ENCODE peak calls at places on chromosome 11, in eight cellular contexts. A is Ammon's horn; H is stimulated activated CD4-positive, alpha-beta T cell treated with anti-CD3 and anti-CD28 coated beads, TNF-alpha, amount 100 ng/mL, for 24 hours; K is effector memory CD4-positive, alpha-beta T cell; M is stimulated activated CD8-positive, alpha-beta memory T cell treated with anti-CD3 and anti-CD28 coated beads, Interleukin-12 subunit alpha, Interleukin-12 subunit beta, amount 100 ng/mL, for 1 hour; Q is stimulated activated naive CD4-positive, alpha-beta T cell; R is NCI-H187 treated with DMSO at 0.1 percent for 48 hours; O is fibroblast of pulmonary artery. W is an unnamed sample.

GRCh38 chr11:102085864-102086551 is 24.2 kb upstream of the YAP1 start:
- DNase-seq in A (no peak), H (no peak), K (no peak), M (no peak), Q (no peak), R (no peak), O (peak; percentile 9), W (no peak)

GRCh38 chr11:126109941-126110731 is 47.5 kb upstream of the CDON start:
- DNase-seq in A (peak; percentile 56), H (no peak), K (no peak), M (no peak), Q (no peak), R (no peak), O (no peak), W (no peak)

GRCh38 chr11:100711984-100712383 is 24.9 kb downstream of the ARHGAP42 start:
- DNase-seq in A (no peak), H (no peak), K (no peak), M (no peak), Q (no peak), R (no peak), O (no peak), W (no peak)

GRCh38 chr11:2832718-2833020 is 52.9 kb downstream of the CDKN1C start:
- DNase-seq in A (no peak), H (no peak), K (no peak), M (no peak), Q (no peak), R (no peak), O (no peak), W (no peak)

GRCh38 chr11:68673991-68674390 is 10.4 kb upstream of the GAL start:
- DNase-seq in A (no peak), H (no peak), K (no peak), M (no peak), Q (no peak), R (no peak), O (no peak), W (no peak)

GRCh38 chr11:24515632-24516031 is 18.8 kb downstream of the LUZP2 start:
- DNase-seq in A (no peak), H (no peak), K (no peak), M (no peak), Q (no peak), R (no peak), O (no peak), W (no peak)

GRCh38 chr11:20367313-20367948 is 3.9 kb downstream of the HTATIP2 start:
- DNase-seq in A (peak; percentile 82), H (peak; percentile 35), K (no peak), M (peak; percentile 39), Q (no peak), R (no peak), O (peak; percentile 88), W (peak; percentile 55)

GRCh38 chr11:48093795-48094642 is 113.7 kb downstream of the PTPRJ start:
- DNase-seq in A (no peak), H (no peak), K (no peak), M (no peak), Q (no peak), R (peak; percentile 83), O (peak; percentile 23), W (no peak)

GRCh38 chr11:15770798-15771414 is 585.4 kb downstream of the SOX6 start:
- DNase-seq in A (no peak), H (no peak), K (no peak), M (no peak), Q (no peak), R (no peak), O (peak; percentile 62), W (no peak)

GRCh38 chr11:69466039-69466438 is 15.4 kb upstream of the LINC01488 start:
- DNase-seq in A (no peak), H (no peak), K (no peak), M (no peak), Q (no peak), R (no peak), O (no peak), W (no peak)

GRCh38 chr11:66371627-66372415 is at the start of gene SLC29A2:
- DNase-seq in A (peak; percentile 33), H (peak; percentile 55), K (peak; percentile 63), M (peak; percentile 55), Q (peak; percentile 82), R (peak; percentile 57), O (no peak), W (no peak)

GRCh38 chr11:129861702-129862107 is 33.7 kb downstream of the NFRKB start:
- DNase-seq in A (peak; percentile 18), H (no peak), K (no peak), M (no peak), Q (no peak), R (no peak), O (peak; percentile 94), W (no peak)

GRCh38 chr11:36469063-36469462 is 41.0 kb downstream of the TRAF6 start:
- DNase-seq in A (no peak), H (no peak), K (no peak), M (no peak), Q (no peak), R (no peak), O (peak; percentile 20), W (no peak)

GRCh38 chr11:23509023-23509422 is 648.7 kb upstream of the CCDC179 start:
- DNase-seq in A (no peak), H (no peak), K (no peak), M (no peak), Q (no peak), R (no peak), O (peak; percentile 26), W (no peak)

GRCh38 chr11:70519117-70519516 is 120.8 kb downstream of the CTTN start:
- DNase-seq in A (no peak), H (no peak), K (no peak), M (no peak), Q (no peak), R (no peak), O (no peak), W (no peak)

GRCh38 chr11:16905375-16905774 is 108.8 kb downstream of the PLEKHA7 start:
- DNase-seq in A (no peak), H (no peak), K (no peak), M (no peak), Q (no peak), R (no peak), O (no peak), W (no peak)

GRCh38 chr11:100760766-100761165 is 73.7 kb downstream of the ARHGAP42 start:
- DNase-seq in A (no peak), H (no peak), K (no peak), M (no peak), Q (no peak), R (no peak), O (no peak), W (no peak)

GRCh38 chr11:34416746-34417145 is 22.0 kb upstream of the CAT start:
- DNase-seq in A (no peak), H (no peak), K (no peak), M (no peak), Q (no peak), R (no peak), O (peak; percentile 20), W (no peak)

GRCh38 chr11:74069146-74070046 is 60.5 kb upstream of the UCP3 start:
- DNase-seq in A (no peak), H (no peak), K (no peak), M (no peak), Q (no peak), R (no peak), O (no peak), W (no peak)

GRCh38 chr11:112795142-112795815 is 165.9 kb upstream of the NCAM1 start:
- DNase-seq in A (peak; percentile 38), H (no peak), K (peak; percentile 7), M (no peak), Q (no peak), R (no peak), O (peak; percentile 69), W (no peak)

GRCh38 chr11:199782-200181 is 6.9 kb downstream of the SCGB1C1 start:
- DNase-seq in A (no peak), H (no peak), K (no peak), M (no peak), Q (no peak), R (no peak), O (no peak), W (no peak)

GRCh38 chr11:61144511-61145179 is 16.6 kb downstream of the VPS37C start:
- DNase-seq in A (no peak), H (no peak), K (no peak), M (no peak), Q (no peak), R (no peak), O (no peak), W (no peak)

GRCh38 chr11:120096756-120097191 is 41.1 kb downstream of the TRIM29 start:
- DNase-seq in A (no peak), H (no peak), K (no peak), M (no peak), Q (no peak), R (no peak), O (no peak), W (no peak)

GRCh38 chr11:94734563-94735275 is 33.4 kb upstream of the AMOTL1 start:
- DNase-seq in A (no peak), H (no peak), K (no peak), M (no peak), Q (no peak), R (no peak), O (no peak), W (no peak)

GRCh38 chr11:112122206-112122605 is 35.5 kb downstream of the SDHD start:
- DNase-seq in A (no peak), H (no peak), K (no peak), M (no peak), Q (no peak), R (no peak), O (no peak), W (no peak)

GRCh38 chr11:62974848-62975522 is 9.8 kb downstream of the SLC22A6 start:
- DNase-seq in A (no peak), H (peak; percentile 3), K (peak; percentile 0), M (no peak), Q (no peak), R (no peak), O (peak; percentile 3), W (no peak)

GRCh38 chr11:110833033-110833484 is 120.8 kb upstream of the ARHGAP20 start:
- DNase-seq in A (no peak), H (no peak), K (no peak), M (no peak), Q (no peak), R (no peak), O (peak; percentile 65), W (no peak)

GRCh38 chr11:45232341-45233080 is 53.6 kb downstream of the SYT13 start:
- DNase-seq in A (no peak), H (no peak), K (no peak), M (no peak), Q (no peak), R (no peak), O (no peak), W (no peak)

GRCh38 chr11:63854696-63855095 is 15.8 kb downstream of the MARK2 start:
- DNase-seq in A (no peak), H (no peak), K (no peak), M (no peak), Q (no peak), R (no peak), O (no peak), W (no peak)

GRCh38 chr11:44731685-44732411 is 5.1 kb downstream of the TSPAN18 start:
- DNase-seq in A (no peak), H (no peak), K (no peak), M (no peak), Q (no peak), R (no peak), O (peak; percentile 29), W (no peak)

GRCh38 chr11:38425578-38425977 is 1827.5 kb upstream of the RAG2 start:
- DNase-seq in A (no peak), H (no peak), K (no peak), M (no peak), Q (no peak), R (no peak), O (no peak), W (no peak)

GRCh38 chr11:57426439-57426753 is 525 bp downstream of the SLC43A3 start:
- DNase-seq in A (no peak), H (no peak), K (no peak), M (no peak), Q (no peak), R (no peak), O (no peak), W (no peak)

GRCh38 chr11:17019231-17019630 is 5.0 kb upstream of the PLEKHA7 start:
- DNase-seq in A (no peak), H (no peak), K (no peak), M (no peak), Q (no peak), R (no peak), O (no peak), W (no peak)